ENCODE peak calls at places on chromosomes 12 and 14, in seven cellular contexts. K, O, G, F, E, X and Z are unnamed samples.

GRCh38 chr12:54390176-54390667 is 5.7 kb upstream of the ZNF385A start:
- DNase-seq in F (no peak), E (no peak), O (no peak), X (peak; percentile 13), G (no peak), K (peak; percentile 88), Z (no peak)

GRCh38 chr14:96624661-96625435 is 122.7 kb downstream of the PAPOLA start:
- DNase-seq in X (no peak), O (no peak), E (no peak), K (no peak), G (no peak), F (no peak), Z (no peak)

GRCh38 chr14:76580967-76581366 is 180.3 kb upstream of the VASH1 start:
- DNase-seq in G (no peak), F (no peak), E (no peak), O (no peak), K (no peak), X (no peak), Z (no peak)

GRCh38 chr12:93784339-93785086 is 107.3 kb downstream of the CRADD start:
- DNase-seq in G (peak; percentile 86), K (peak; percentile 5), O (no peak), E (no peak), X (peak; percentile 30), F (peak; percentile 71), Z (peak; percentile 60)

GRCh38 chr12:85237320-85237719 is 42.7 kb upstream of the ALX1 start:
- DNase-seq in X (no peak), K (no peak), E (no peak), G (no peak), O (no peak), F (no peak), Z (no peak)

GRCh38 chr14:74611672-74612345 is at the start of gene LTBP2:
- DNase-seq in G (no peak), F (peak; percentile 33), E (peak; percentile 49), X (no peak), K (no peak), O (no peak), Z (no peak)

GRCh38 chr12:52280319-52280795 is 5.9 kb downstream of the KRT86 start:
- DNase-seq in G (peak; percentile 99), O (peak; percentile 17), F (peak; percentile 78), K (peak; percentile 94), X (no peak), E (no peak), Z (peak; percentile 65)

GRCh38 chr12:57340104-57340503 is 89.1 kb upstream of the STAC3 start:
- DNase-seq in F (peak; percentile 71), X (peak; percentile 47), G (no peak), E (peak; percentile 80), K (peak; percentile 90), O (no peak), Z (peak; percentile 56)

GRCh38 chr14:76867536-76868452 is 41.6 kb downstream of the LRRC74A start:
- DNase-seq in E (no peak), F (peak; percentile 35), O (no peak), K (no peak), G (no peak), X (peak; percentile 48), Z (peak; percentile 64)

GRCh38 chr12:66744956-66745383 is 66.1 kb upstream of the GRIP1 start:
- DNase-seq in E (no peak), G (no peak), O (no peak), F (no peak), K (no peak), X (no peak), Z (no peak)

GRCh38 chr14:33556382-33557121 is 394.3 kb downstream of the EGLN3 start:
- DNase-seq in X (no peak), E (no peak), F (no peak), G (peak; percentile 79), K (no peak), O (no peak), Z (no peak)

GRCh38 chr12:129871991-129872969 is 31.5 kb downstream of the TMEM132D start:
- DNase-seq in O (no peak), F (peak; percentile 28), E (no peak), K (no peak), G (no peak), X (no peak), Z (no peak)

GRCh38 chr12:43063642-43064041 is 474.1 kb upstream of the PRICKLE1 start:
- DNase-seq in G (no peak), E (no peak), X (no peak), K (peak; percentile 1), F (no peak), O (no peak), Z (peak; percentile 33)

GRCh38 chr14:99321955-99322730 is 50.1 kb upstream of the BCL11B start:
- DNase-seq in K (peak; percentile 86), G (no peak), O (no peak), E (no peak), F (no peak), X (no peak), Z (no peak)

GRCh38 chr14:68510201-68510600 is 282.7 kb downstream of the ZFP36L1 start:
- DNase-seq in X (peak; percentile 58), O (peak; percentile 73), F (no peak), K (peak; percentile 88), E (peak; percentile 47), G (no peak), Z (peak; percentile 58)

GRCh38 chr12:123384318-123384993 is 524 bp downstream of the KMT5A start:
- DNase-seq in X (no peak), E (no peak), F (no peak), O (no peak), G (no peak), K (peak; percentile 90), Z (no peak)

GRCh38 chr14:72607386-72608125 is 286.3 kb downstream of the DPF3 start:
- DNase-seq in E (no peak), F (no peak), K (peak; percentile 70), X (no peak), G (no peak), O (no peak), Z (no peak)

GRCh38 chr12:41064411-41064810 is 123.7 kb upstream of the PDZRN4 start:
- DNase-seq in O (no peak), K (no peak), E (no peak), X (no peak), F (no peak), G (no peak), Z (no peak)

DNA sequence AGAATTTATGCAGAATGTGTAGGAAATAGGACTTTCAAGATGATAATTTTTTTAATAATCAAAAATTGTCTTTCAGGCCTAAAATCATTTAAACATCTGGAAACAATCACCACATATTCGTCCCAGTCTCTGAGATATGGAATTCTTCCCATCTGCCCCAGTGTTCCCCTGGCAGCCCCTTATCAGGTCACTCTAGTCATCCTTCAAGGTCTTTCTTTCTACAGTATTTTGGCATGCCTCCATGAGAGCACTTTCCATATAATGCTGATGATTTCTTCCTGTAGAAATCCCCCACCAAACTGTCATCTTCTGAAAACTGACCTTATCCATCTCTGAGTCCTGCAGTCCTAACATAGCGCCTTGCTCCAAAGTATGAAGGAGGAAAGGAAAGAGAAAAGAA is 422.1 kb downstream of the RPS29 start:
- DNase-seq in G (no peak), X (no peak), O (no peak), K (no peak), E (no peak), F (no peak), Z (no peak)
- H3K9me3 ChIP-seq in G (no peaks in the 10 kb centered on the region), X (no peaks in the 10 kb centered on the region), O (no peaks in the 10 kb centered on the region), K (no peaks in the 10 kb centered on the region), E (no peaks in the 10 kb centered on the region), F (no peaks in the 10 kb centered on the region), Z (no peaks in the 10 kb centered on the region)

GRCh38 chr12:48788852-48789775 is at the start of gene ADCY6:
- DNase-seq in E (peak; percentile 87), K (peak; percentile 98), G (peak; percentile 61), O (no peak), X (peak; percentile 85), F (peak; percentile 89), Z (peak; percentile 87)

GRCh38 chr12:48789858-48790326 is 1.0 kb upstream of the ADCY6 start:
- DNase-seq in X (no peak), K (no peak), O (no peak), G (no peak), E (no peak), F (no peak), Z (no peak)

GRCh38 chr12:48787791-48788521 is 933 bp downstream of the ADCY6 start:
- DNase-seq in F (no peak), K (peak; percentile 93), E (no peak), G (no peak), O (no peak), X (no peak), Z (no peak)

GRCh38 chr12:48786591-48787544 is 2.0 kb downstream of the ADCY6 start:
- DNase-seq in F (no peak), O (no peak), X (peak; percentile 61), E (peak; percentile 62), G (no peak), K (no peak), Z (no peak)

GRCh38 chr12:48788522-48788851 is 402 bp downstream of the ADCY6 start:
- DNase-seq in G (no peak), E (peak; percentile 49), X (no peak), K (peak; percentile 94), F (no peak), O (no peak), Z (no peak)
- H3K4me3 ChIP-seq in G (peak overlapping the region; percentile 89), E (peak overlapping the region; percentile 88), X (peak overlapping the region; percentile 83), K (peak overlapping the region; percentile 86), F (peak overlapping the region; percentile 66), O (peak overlapping the region; percentile 89), Z (peak overlapping the region; percentile 97)

DNA sequence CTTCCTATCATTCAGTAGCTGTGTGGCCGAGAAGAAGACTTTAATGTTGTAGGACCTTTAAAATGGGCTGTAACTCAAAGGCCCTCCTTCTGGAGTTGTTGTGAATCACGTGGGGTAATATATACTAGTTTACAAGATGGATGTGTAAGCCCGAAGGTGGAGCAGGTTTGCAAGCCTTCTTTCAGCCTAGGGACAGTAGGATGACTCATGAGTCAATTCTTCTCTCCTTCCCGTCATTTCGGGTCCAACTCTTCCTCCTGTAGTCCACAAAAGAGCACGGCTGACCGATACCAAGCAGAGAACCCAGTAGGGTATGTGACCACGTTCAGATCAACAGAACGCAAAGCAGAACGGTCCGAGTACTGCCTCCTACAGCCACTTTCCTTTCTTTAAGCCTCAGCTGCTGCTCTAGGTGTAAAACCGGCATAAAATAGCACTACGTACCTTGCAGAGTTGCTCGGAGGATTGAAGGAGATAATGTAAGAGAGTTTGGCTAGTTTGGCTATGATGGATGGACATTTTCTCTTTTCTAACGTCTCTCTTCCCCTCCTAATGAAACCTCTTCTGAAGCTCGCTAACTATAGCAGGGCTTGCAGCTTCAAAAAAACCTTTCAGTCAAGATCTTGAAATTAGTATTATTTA is 1.3 kb upstream of the RASSF3 start:
- DNase-seq in F (peak; percentile 26), O (no peak), E (no peak), G (peak; percentile 87), X (no peak), K (peak; percentile 69), Z (no peak)
- H3K9me3 ChIP-seq in F (no peaks in the 10 kb centered on the region), O (no peaks in the 10 kb centered on the region), E (no peaks in the 10 kb centered on the region), G (no peaks in the 10 kb centered on the region), X (no peaks in the 10 kb centered on the region), K (no peaks in the 10 kb centered on the region), Z (no peaks in the 10 kb centered on the region)

DNA sequence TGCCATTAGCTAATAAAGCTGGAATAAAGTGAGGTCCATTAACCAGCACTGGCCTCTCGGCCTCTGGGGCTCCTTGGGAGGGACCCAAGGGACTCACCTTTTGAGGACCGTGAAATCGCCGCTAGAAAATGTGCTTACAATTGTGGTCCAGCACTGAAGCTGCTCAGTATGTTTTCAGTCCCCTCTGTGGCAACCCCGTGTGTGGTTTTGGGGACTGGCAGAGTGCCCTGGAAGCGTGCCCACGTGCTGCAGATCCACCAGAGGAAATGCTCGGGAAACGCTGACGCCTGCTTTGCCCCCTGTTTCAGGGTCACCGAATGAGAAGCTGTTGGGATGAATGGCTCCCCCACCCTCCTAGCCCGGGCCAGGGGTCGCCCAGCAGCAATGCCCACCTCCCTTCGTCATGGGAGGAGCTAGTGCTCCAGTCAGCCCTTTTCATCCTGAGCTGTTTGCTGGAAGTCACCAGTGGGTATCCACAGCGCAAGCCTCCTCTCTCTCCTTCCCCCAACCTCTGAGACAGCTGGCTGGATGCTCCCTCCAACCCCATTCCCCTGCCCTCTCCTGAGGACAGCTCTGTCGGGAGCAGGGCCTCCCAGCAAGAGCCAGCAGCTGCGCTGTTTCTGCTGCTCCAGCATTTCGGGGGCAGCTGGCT is 33.1 kb upstream of the PPP1R13B start:
- DNase-seq in K (peak; percentile 93), F (peak; percentile 90), G (no peak), X (peak; percentile 83), O (peak; percentile 32), E (peak; percentile 90), Z (peak; percentile 88)
- H3K4me3 ChIP-seq in K (peak overlapping the region; percentile 54), F (no peak overlapping the region), G (no peak overlapping the region), X (peak overlapping the region; percentile 51), O (peak overlapping the region; percentile 62), E (peak overlapping the region; percentile 3), Z (peak overlapping the region; percentile 26)